ENCODE peak calls at places on chromosomes 6 and 20, in six cellular contexts. One of them, this sample, is unnamed.

GRCh38 chr6:37381579-37381978 is 27.8 kb downstream of the RNF8 start:
- DNase-seq in adrenal gland: no peak
- DNase-seq in left cardiac atrium: no peak
- DNase-seq in fibroblast of lung: peak
- DNase-seq in activated naive CD8-positive, alpha-beta T cell treated with anti-CD3 and anti-CD28 coated beads for 36 hours: peak
- DNase-seq in AG09319: no peak
- DNase-seq in this sample: peak

GRCh38 chr20:58682656-58683055 is 9.9 kb upstream of the NPEPL1 start:
- DNase-seq in fibroblast of lung: no peak
- DNase-seq in activated naive CD8-positive, alpha-beta T cell treated with anti-CD3 and anti-CD28 coated beads for 36 hours: no peak
- DNase-seq in AG09319: no peak
- DNase-seq in left cardiac atrium: no peak
- DNase-seq in adrenal gland: no peak
- DNase-seq in this sample: no peak

GRCh38 chr6:36368421-36368820 is 19.0 kb downstream of the ETV7 start:
- DNase-seq in left cardiac atrium: no peak
- DNase-seq in AG09319: no peak
- DNase-seq in fibroblast of lung: no peak
- DNase-seq in activated naive CD8-positive, alpha-beta T cell treated with anti-CD3 and anti-CD28 coated beads for 36 hours: no peak
- DNase-seq in adrenal gland: no peak
- DNase-seq in this sample: no peak

GRCh38 chr20:43915209-43916072 is 789 bp downstream of the TOX2 start:
- DNase-seq in AG09319: no peak
- DNase-seq in activated naive CD8-positive, alpha-beta T cell treated with anti-CD3 and anti-CD28 coated beads for 36 hours: peak
- DNase-seq in fibroblast of lung: peak
- DNase-seq in left cardiac atrium: no peak
- DNase-seq in adrenal gland: no peak
- DNase-seq in this sample: peak

GRCh38 chr6:11812951-11813350 is 34.3 kb upstream of the ADTRP start:
- DNase-seq in left cardiac atrium: no peak
- DNase-seq in AG09319: no peak
- DNase-seq in adrenal gland: no peak
- DNase-seq in fibroblast of lung: no peak
- DNase-seq in activated naive CD8-positive, alpha-beta T cell treated with anti-CD3 and anti-CD28 coated beads for 36 hours: no peak
- DNase-seq in this sample: no peak

GRCh38 chr6:112690497-112691202 is 343.5 kb downstream of the RFPL4B start:
- DNase-seq in left cardiac atrium: no peak
- DNase-seq in activated naive CD8-positive, alpha-beta T cell treated with anti-CD3 and anti-CD28 coated beads for 36 hours: no peak
- DNase-seq in AG09319: peak
- DNase-seq in fibroblast of lung: peak
- DNase-seq in adrenal gland: no peak
- DNase-seq in this sample: no peak

GRCh38 chr20:50292324-50293243 is 102.0 kb downstream of the CEBPB start:
- DNase-seq in adrenal gland: peak
- DNase-seq in AG09319: peak
- DNase-seq in activated naive CD8-positive, alpha-beta T cell treated with anti-CD3 and anti-CD28 coated beads for 36 hours: peak
- DNase-seq in fibroblast of lung: peak
- DNase-seq in left cardiac atrium: peak
- DNase-seq in this sample: no peak

GRCh38 chr6:28769626-28770402 is 154.0 kb downstream of the TRIM27 start:
- DNase-seq in AG09319: no peak
- DNase-seq in activated naive CD8-positive, alpha-beta T cell treated with anti-CD3 and anti-CD28 coated beads for 36 hours: no peak
- DNase-seq in adrenal gland: peak
- DNase-seq in left cardiac atrium: no peak
- DNase-seq in fibroblast of lung: peak
- DNase-seq in this sample: no peak

GRCh38 chr6:127716425-127716930 is 139.5 kb downstream of the C6orf58 start:
- DNase-seq in activated naive CD8-positive, alpha-beta T cell treated with anti-CD3 and anti-CD28 coated beads for 36 hours: no peak
- DNase-seq in AG09319: no peak
- DNase-seq in adrenal gland: no peak
- DNase-seq in fibroblast of lung: no peak
- DNase-seq in left cardiac atrium: no peak
- DNase-seq in this sample: no peak

GRCh38 chr6:156748504-156748903 is 28.7 kb upstream of the ARID1B start:
- DNase-seq in left cardiac atrium: no peak
- DNase-seq in activated naive CD8-positive, alpha-beta T cell treated with anti-CD3 and anti-CD28 coated beads for 36 hours: no peak
- DNase-seq in AG09319: no peak
- DNase-seq in adrenal gland: no peak
- DNase-seq in fibroblast of lung: no peak
- DNase-seq in this sample: no peak

GRCh38 chr6:47740714-47741113 is 41.1 kb upstream of the OPN5 start:
- DNase-seq in AG09319: no peak
- DNase-seq in left cardiac atrium: no peak
- DNase-seq in activated naive CD8-positive, alpha-beta T cell treated with anti-CD3 and anti-CD28 coated beads for 36 hours: no peak
- DNase-seq in fibroblast of lung: no peak
- DNase-seq in adrenal gland: no peak
- DNase-seq in this sample: no peak

GRCh38 chr20:12591949-12592470 is 416.8 kb upstream of the SPTLC3 start:
- DNase-seq in activated naive CD8-positive, alpha-beta T cell treated with anti-CD3 and anti-CD28 coated beads for 36 hours: no peak
- DNase-seq in adrenal gland: no peak
- DNase-seq in fibroblast of lung: no peak
- DNase-seq in left cardiac atrium: no peak
- DNase-seq in AG09319: no peak
- DNase-seq in this sample: no peak

GRCh38 chr20:13990465-13990864 is at the start of gene SEL1L2:
- DNase-seq in left cardiac atrium: no peak
- DNase-seq in activated naive CD8-positive, alpha-beta T cell treated with anti-CD3 and anti-CD28 coated beads for 36 hours: no peak
- DNase-seq in AG09319: no peak
- DNase-seq in adrenal gland: no peak
- DNase-seq in fibroblast of lung: no peak
- DNase-seq in this sample: no peak

GRCh38 chr6:110596354-110596753 is 119.9 kb upstream of the SLC22A16 start:
- DNase-seq in left cardiac atrium: no peak
- DNase-seq in activated naive CD8-positive, alpha-beta T cell treated with anti-CD3 and anti-CD28 coated beads for 36 hours: no peak
- DNase-seq in adrenal gland: no peak
- DNase-seq in fibroblast of lung: no peak
- DNase-seq in AG09319: no peak
- DNase-seq in this sample: no peak

GRCh38 chr20:33209789-33210188 is 7.4 kb upstream of the BPIFA3 start:
- DNase-seq in activated naive CD8-positive, alpha-beta T cell treated with anti-CD3 and anti-CD28 coated beads for 36 hours: peak
- DNase-seq in left cardiac atrium: peak
- DNase-seq in adrenal gland: peak
- DNase-seq in fibroblast of lung: peak
- DNase-seq in AG09319: peak
- DNase-seq in this sample: peak

GRCh38 chr6:14166821-14167220 is 49.2 kb downstream of the CD83 start:
- DNase-seq in AG09319: no peak
- DNase-seq in left cardiac atrium: no peak
- DNase-seq in fibroblast of lung: no peak
- DNase-seq in adrenal gland: no peak
- DNase-seq in activated naive CD8-positive, alpha-beta T cell treated with anti-CD3 and anti-CD28 coated beads for 36 hours: no peak
- DNase-seq in this sample: no peak

GRCh38 chr6:144757730-144758129 is 472.6 kb downstream of the UTRN start:
- DNase-seq in activated naive CD8-positive, alpha-beta T cell treated with anti-CD3 and anti-CD28 coated beads for 36 hours: no peak
- DNase-seq in fibroblast of lung: no peak
- DNase-seq in left cardiac atrium: no peak
- DNase-seq in adrenal gland: no peak
- DNase-seq in AG09319: no peak
- DNase-seq in this sample: no peak

GRCh38 chr20:24768977-24769675 is 179.9 kb upstream of the CST7 start:
- DNase-seq in adrenal gland: no peak
- DNase-seq in fibroblast of lung: no peak
- DNase-seq in AG09319: no peak
- DNase-seq in left cardiac atrium: no peak
- DNase-seq in activated naive CD8-positive, alpha-beta T cell treated with anti-CD3 and anti-CD28 coated beads for 36 hours: no peak
- DNase-seq in this sample: no peak

GRCh38 chr6:35034411-35035171 is 106.5 kb downstream of the TCP11 start:
- DNase-seq in activated naive CD8-positive, alpha-beta T cell treated with anti-CD3 and anti-CD28 coated beads for 36 hours: no peak
- DNase-seq in AG09319: no peak
- DNase-seq in fibroblast of lung: peak
- DNase-seq in adrenal gland: no peak
- DNase-seq in left cardiac atrium: peak
- DNase-seq in this sample: no peak

GRCh38 chr6:133057352-133057751 is 183.8 kb upstream of the EYA4 start:
- DNase-seq in activated naive CD8-positive, alpha-beta T cell treated with anti-CD3 and anti-CD28 coated beads for 36 hours: no peak
- DNase-seq in left cardiac atrium: no peak
- DNase-seq in fibroblast of lung: no peak
- DNase-seq in AG09319: no peak
- DNase-seq in adrenal gland: no peak
- DNase-seq in this sample: no peak

GRCh38 chr6:104472245-104472644 is 387.5 kb downstream of the HACE1 start:
- DNase-seq in left cardiac atrium: no peak
- DNase-seq in AG09319: no peak
- DNase-seq in fibroblast of lung: no peak
- DNase-seq in activated naive CD8-positive, alpha-beta T cell treated with anti-CD3 and anti-CD28 coated beads for 36 hours: no peak
- DNase-seq in adrenal gland: no peak
- DNase-seq in this sample: no peak

GRCh38 chr6:119628691-119629621 is 279.4 kb upstream of the MAN1A1 start:
- DNase-seq in left cardiac atrium: no peak
- DNase-seq in AG09319: no peak
- DNase-seq in activated naive CD8-positive, alpha-beta T cell treated with anti-CD3 and anti-CD28 coated beads for 36 hours: no peak
- DNase-seq in fibroblast of lung: no peak
- DNase-seq in adrenal gland: no peak
- DNase-seq in this sample: no peak

GRCh38 chr20:61789329-61789728 is 276.4 kb downstream of the TAF4 start:
- DNase-seq in activated naive CD8-positive, alpha-beta T cell treated with anti-CD3 and anti-CD28 coated beads for 36 hours: no peak
- DNase-seq in left cardiac atrium: no peak
- DNase-seq in fibroblast of lung: no peak
- DNase-seq in AG09319: no peak
- DNase-seq in adrenal gland: no peak
- DNase-seq in this sample: no peak

GRCh38 chr6:11854418-11855165 is 76.0 kb upstream of the ADTRP start:
- DNase-seq in AG09319: peak
- DNase-seq in adrenal gland: peak
- DNase-seq in fibroblast of lung: peak
- DNase-seq in left cardiac atrium: no peak
- DNase-seq in activated naive CD8-positive, alpha-beta T cell treated with anti-CD3 and anti-CD28 coated beads for 36 hours: no peak
- DNase-seq in this sample: no peak

GRCh38 chr20:50533061-50533460 is 22.9 kb downstream of the PTPN1 start:
- DNase-seq in fibroblast of lung: peak
- DNase-seq in left cardiac atrium: no peak
- DNase-seq in activated naive CD8-positive, alpha-beta T cell treated with anti-CD3 and anti-CD28 coated beads for 36 hours: no peak
- DNase-seq in AG09319: no peak
- DNase-seq in adrenal gland: no peak
- DNase-seq in this sample: no peak

GRCh38 chr6:140897349-140897748 is 1235.4 kb upstream of the GJE1 start:
- DNase-seq in fibroblast of lung: no peak
- DNase-seq in activated naive CD8-positive, alpha-beta T cell treated with anti-CD3 and anti-CD28 coated beads for 36 hours: no peak
- DNase-seq in left cardiac atrium: no peak
- DNase-seq in AG09319: no peak
- DNase-seq in adrenal gland: no peak
- DNase-seq in this sample: no peak

GRCh38 chr20:51661609-51662178 is 106.5 kb downstream of the ATP9A start:
- DNase-seq in activated naive CD8-positive, alpha-beta T cell treated with anti-CD3 and anti-CD28 coated beads for 36 hours: peak
- DNase-seq in fibroblast of lung: peak
- DNase-seq in left cardiac atrium: no peak
- DNase-seq in adrenal gland: no peak
- DNase-seq in AG09319: no peak
- DNase-seq in this sample: peak